ENCODE peak calls at places on chromosomes 11 and 22, in eight cellular contexts. G is endothelial cell; E is pancreas; F is NCI-H510A; P is cardiac fibroblast; T is stimulated activated naive CD8-positive, alpha-beta T cell treated with anti-CD3 and anti-CD28 coated beads, Interleukin-15, amount 100 ng/mL, for 72 hours; H is MV-4-11; N is iris pigment epithelial cell. Z is an unnamed sample.

GRCh38 chr22:49721211-49721763 is 106.4 kb downstream of the BRD1 start:
- DNase-seq in G (no peak), E (no peak), F (no peak), P (no peak), T (no peak), H (no peak), N (no peak), Z (no peak)

GRCh38 chr11:102604011-102604410 is 21.1 kb downstream of the MMP20 start:
- DNase-seq in G (no peak), E (no peak), F (no peak), P (no peak), T (no peak), H (no peak), N (no peak), Z (no peak)

GRCh38 chr11:75603791-75604736 is 42.0 kb downstream of the SERPINH1 start:
- DNase-seq in G (no peak), E (no peak), F (no peak), P (peak; percentile 94), T (no peak), H (no peak), N (peak; percentile 92), Z (no peak)

GRCh38 chr11:2562181-2562581 is 117.4 kb downstream of the KCNQ1 start:
- DNase-seq in G (no peak), E (no peak), F (no peak), P (no peak), T (no peak), H (no peak), N (no peak), Z (no peak)

GRCh38 chr11:13486926-13487660 is 8.7 kb downstream of the PTH start:
- DNase-seq in G (peak; percentile 9), E (peak; percentile 68), F (no peak), P (peak; percentile 35), T (peak; percentile 70), H (no peak), N (peak; percentile 23), Z (peak; percentile 35)

GRCh38 chr11:2275334-2276279 is 5.2 kb upstream of the ASCL2 start:
- DNase-seq in G (peak; percentile 1), E (no peak), F (no peak), P (no peak), T (peak; percentile 6), H (no peak), N (no peak), Z (no peak)

GRCh38 chr11:126538071-126538470 is 182.6 kb downstream of the ST3GAL4 start:
- DNase-seq in G (no peak), E (no peak), F (peak; percentile 73), P (no peak), T (no peak), H (no peak), N (no peak), Z (no peak)

GRCh38 chr22:49933236-49933921 is 14.9 kb downstream of the CRELD2 start:
- DNase-seq in G (no peak), E (no peak), F (no peak), P (no peak), T (no peak), H (no peak), N (no peak), Z (no peak)

GRCh38 chr11:113474362-113475159 is 637 bp downstream of the DRD2 start:
- DNase-seq in G (peak; percentile 93), E (peak; percentile 75), F (no peak), P (peak; percentile 76), T (peak; percentile 37), H (peak; percentile 4), N (peak; percentile 68), Z (peak; percentile 46)